ENCODE peak calls at places on chromosomes 7 and 10, in seven cellular contexts. T, W, C, X, G, E and L are unnamed samples.

GRCh38 chr7:47183896-47184629 is 397.8 kb downstream of the TNS3 start:
- DNase-seq in T (no peak), W (no peak), C (no peak), X (no peak), G (no peak), E (no peak), L (no peak)

GRCh38 chr10:80137031-80137712 is 4.6 kb downstream of the PLAC9 start:
- DNase-seq in T (peak), W (no peak), C (no peak), X (no peak), G (no peak), E (no peak), L (no peak)

GRCh38 chr7:151642746-151643145 is 123.1 kb upstream of the RHEB start:
- DNase-seq in T (no peak), W (no peak), C (no peak), X (peak), G (no peak), E (no peak), L (no peak)

GRCh38 chr10:17643339-17643754 is 604 bp upstream of the STAM start:
- DNase-seq in T (no peak), W (peak), C (no peak), X (peak), G (peak), E (no peak), L (no peak)

GRCh38 chr7:85796956-85797355 is 610.1 kb upstream of the SEMA3D start:
- DNase-seq in T (no peak), W (no peak), C (no peak), X (no peak), G (no peak), E (no peak), L (no peak)

GRCh38 chr10:83806716-83807115 is 332.6 kb upstream of the GHITM start:
- DNase-seq in T (no peak), W (no peak), C (no peak), X (no peak), G (no peak), E (no peak), L (no peak)

GRCh38 chr10:22856444-22857074 is 71.3 kb upstream of the ARMC3 start:
- DNase-seq in T (no peak), W (no peak), C (no peak), X (no peak), G (no peak), E (no peak), L (no peak)

GRCh38 chr10:29840516-29841276 is 205.9 kb upstream of the SVIL start:
- DNase-seq in T (no peak), W (no peak), C (no peak), X (peak), G (no peak), E (no peak), L (no peak)

GRCh38 chr10:110775406-110775805 is 96.3 kb upstream of the PDCD4 start:
- DNase-seq in T (no peak), W (no peak), C (no peak), X (no peak), G (no peak), E (no peak), L (no peak)

GRCh38 chr10:74290703-74291102 is 139.7 kb downstream of the ADK start:
- DNase-seq in T (peak), W (no peak), C (no peak), X (no peak), G (no peak), E (no peak), L (no peak)

GRCh38 chr7:65798111-65799075 is 74.5 kb upstream of the VKORC1L1 start:
- DNase-seq in T (peak), W (no peak), C (no peak), X (peak), G (no peak), E (no peak), L (no peak)

GRCh38 chr7:97006146-97006950 is 995 bp downstream of the DLX6 start:
- DNase-seq in T (peak), W (peak), C (peak), X (peak), G (peak), E (no peak), L (no peak)

GRCh38 chr7:110358028-110358427 is 732.9 kb upstream of the LRRN3 start:
- DNase-seq in T (peak), W (no peak), C (no peak), X (peak), G (no peak), E (no peak), L (no peak)

GRCh38 chr7:105935250-105935649 is 27.8 kb upstream of the CDHR3 start:
- DNase-seq in T (no peak), W (no peak), C (no peak), X (no peak), G (no peak), E (no peak), L (no peak)

GRCh38 chr7:128236924-128237586 is 4.0 kb upstream of the LEP start:
- DNase-seq in T (peak), W (peak), C (peak), X (peak), G (peak), E (no peak), L (peak)

GRCh38 chr10:116099031-116099430 is 174.0 kb downstream of the GFRA1 start:
- DNase-seq in T (no peak), W (no peak), C (no peak), X (no peak), G (no peak), E (no peak), L (no peak)

GRCh38 chr10:1434202-1434601 is 303.1 kb downstream of the ADARB2 start:
- DNase-seq in T (no peak), W (no peak), C (no peak), X (no peak), G (peak), E (no peak), L (no peak)

GRCh38 chr10:26579256-26580063 is 118.0 kb upstream of the PDSS1 start:
- DNase-seq in T (no peak), W (no peak), C (no peak), X (no peak), G (no peak), E (no peak), L (no peak)

GRCh38 chr7:155190608-155191536 is 106.8 kb upstream of the INSIG1 start:
- DNase-seq in T (peak), W (no peak), C (peak), X (no peak), G (peak), E (no peak), L (no peak)

GRCh38 chr10:74855027-74855426 is 28.6 kb downstream of the KAT6B start:
- DNase-seq in T (no peak), W (no peak), C (peak), X (no peak), G (no peak), E (no peak), L (no peak)

GRCh38 chr10:69262249-69262864 is 15.9 kb upstream of the HK1 start:
- DNase-seq in T (no peak), W (no peak), C (peak), X (no peak), G (no peak), E (no peak), L (no peak)

GRCh38 chr7:111801277-111801676 is 239.0 kb upstream of the IMMP2L start:
- DNase-seq in T (no peak), W (no peak), C (no peak), X (no peak), G (no peak), E (no peak), L (no peak)

GRCh38 chr7:111802194-111802785 is 240.0 kb upstream of the IMMP2L start:
- DNase-seq in T (no peak), W (peak), C (no peak), X (no peak), G (no peak), E (no peak), L (no peak)

DNA sequence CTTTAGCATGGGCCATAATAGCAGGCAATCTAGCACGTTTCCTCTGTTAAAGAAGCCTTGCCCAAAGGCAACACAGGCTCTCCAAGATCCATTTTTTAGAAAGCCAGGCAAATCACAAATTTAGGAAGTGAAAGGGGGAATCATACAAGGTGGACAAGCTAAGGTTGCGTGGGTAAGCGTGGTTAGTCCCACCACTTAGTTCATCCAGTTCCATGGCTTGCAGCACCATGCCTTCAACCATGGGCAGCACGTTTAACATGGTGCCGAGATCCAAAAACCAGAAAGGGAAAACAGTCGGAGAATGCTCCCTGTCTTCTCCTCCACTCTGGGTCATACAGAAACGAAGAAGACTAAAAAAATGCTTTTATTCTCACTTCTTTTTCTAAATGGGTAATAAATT is 234.4 kb upstream of the IMMP2L start:
- DNase-seq in T (peak), W (no peak), C (no peak), X (peak), G (peak), E (peak), L (no peak)
- H3K27ac ChIP-seq in T (no peak), W (no peak), C (no peak), X (no peak), G (no peak), E (no peak), L (no peak)

GRCh38 chr7:44144968-44145418 is 3.9 kb upstream of the MYL7 start:
- DNase-seq in T (no peak), W (no peak), C (no peak), X (no peak), G (no peak), E (no peak), L (no peak)

GRCh38 chr7:44147026-44147881 is 6.1 kb upstream of the MYL7 start:
- DNase-seq in T (peak), W (no peak), C (no peak), X (no peak), G (peak), E (no peak), L (no peak)

GRCh38 chr7:44145969-44146897 is 5.1 kb upstream of the MYL7 start:
- DNase-seq in T (peak), W (no peak), C (peak), X (no peak), G (peak), E (peak), L (no peak)

GRCh38 chr7:44144426-44144967 is 3.4 kb upstream of the MYL7 start:
- DNase-seq in T (no peak), W (no peak), C (no peak), X (no peak), G (no peak), E (no peak), L (no peak)

GRCh38 chr7:44145419-44145968 is 4.4 kb upstream of the MYL7 start:
- DNase-seq in T (no peak), W (no peak), C (no peak), X (no peak), G (peak), E (no peak), L (no peak)
- TF ChIP-seq EZH2 in T (peak), W (no peak), C (no peak), X (no peak), G (no peak), E (no peak), L (peak)

GRCh38 chr7:50537417-50537816 is 27.8 kb downstream of the DDC start:
- DNase-seq in T (no peak), W (no peak), C (no peak), X (no peak), G (no peak), E (no peak), L (no peak)

GRCh38 chr7:50531401-50531906 is 33.8 kb downstream of the DDC start:
- DNase-seq in T (no peak), W (peak), C (no peak), X (peak), G (peak), E (peak), L (peak)

GRCh38 chr7:50533849-50534248 is 31.4 kb downstream of the DDC start:
- DNase-seq in T (no peak), W (peak), C (no peak), X (no peak), G (no peak), E (no peak), L (no peak)

GRCh38 chr7:50531928-50532327 is 33.3 kb downstream of the DDC start:
- DNase-seq in T (peak), W (no peak), C (no peak), X (no peak), G (no peak), E (no peak), L (peak)

DNA sequence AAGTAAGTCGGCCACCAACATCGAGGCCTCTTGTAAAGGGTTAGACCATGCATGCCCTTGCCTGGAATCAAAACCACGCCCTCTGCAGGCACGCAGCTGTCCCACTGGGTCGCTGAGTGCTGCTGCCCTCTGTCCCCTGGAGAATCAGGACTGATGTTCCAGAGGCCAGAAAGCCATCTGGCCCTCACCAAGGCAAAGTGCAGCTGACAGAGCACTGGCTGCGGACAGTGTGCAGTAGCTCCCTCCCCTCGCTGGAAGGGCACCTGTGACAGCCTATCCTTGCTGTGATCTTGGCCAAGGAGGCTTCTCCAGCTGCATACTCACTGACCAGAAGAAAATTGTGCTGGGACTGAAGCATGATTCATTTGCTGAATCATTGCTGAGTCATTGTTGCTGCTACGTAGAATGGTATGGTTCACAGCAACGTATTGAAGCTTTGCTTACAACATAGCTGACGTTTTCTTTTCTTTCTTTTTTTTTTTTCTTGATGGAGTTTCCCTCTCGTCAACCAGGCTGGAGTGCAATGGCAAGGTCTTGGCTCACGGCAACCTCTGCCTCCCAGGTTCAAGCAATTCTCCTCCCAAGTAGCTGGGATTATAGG is 30.4 kb downstream of the DDC start:
- DNase-seq in T (peak), W (peak), C (no peak), X (peak), G (peak), E (peak), L (peak)
- H2AFZ ChIP-seq in T (no peak), W (no peak), C (no peak), X (peak), G (peak), E (no peak), L (no peak)

GRCh38 chr10:10818082-10818481 is 199.6 kb upstream of the CELF2 start:
- DNase-seq in T (peak), W (no peak), C (no peak), X (no peak), G (no peak), E (no peak), L (no peak)
- H3K27ac ChIP-seq in T (no peak), W (no peak), C (no peak), X (no peak), G (no peak), E (no peak), L (no peak)